ENCODE peak calls at places on chromosomes 13 and 19, in eight cellular contexts. F is nephron progenitor cell, I is hepatic stellate cell, G is WTC11, N is GM20000, K is B cell, A is GM19239, W is GM04504. Z is an unnamed sample.

GRCh38 chr13:41117859-41118258 is 14.7 kb downstream of the KBTBD6 start:
- DNase-seq in F (no peak), I (no peak), G (no peak), N (no peak), K (no peak), A (no peak), W (no peak), Z (no peak)

GRCh38 chr19:16118489-16119033 is 6.9 kb downstream of the RAB8A start:
- DNase-seq in F (no peak), I (no peak), G (no peak), N (peak; percentile 88), K (peak; percentile 93), A (peak; percentile 80), W (no peak), Z (peak; percentile 87)

GRCh38 chr13:93547886-93548285 is 321.3 kb downstream of the GPC6 start:
- DNase-seq in F (no peak), I (no peak), G (no peak), N (no peak), K (no peak), A (no peak), W (no peak), Z (no peak)

GRCh38 chr19:55670280-55671053 is 4.6 kb upstream of the EPN1 start:
- DNase-seq in F (no peak), I (no peak), G (peak; percentile 31), N (no peak), K (no peak), A (no peak), W (no peak), Z (no peak)

GRCh38 chr13:37448072-37448471 is 150.5 kb downstream of the POSTN start:
- DNase-seq in F (no peak), I (no peak), G (no peak), N (no peak), K (no peak), A (no peak), W (no peak), Z (no peak)

GRCh38 chr13:64347662-64348061 is 2882.5 kb downstream of the PCDH9 start:
- DNase-seq in F (no peak), I (no peak), G (no peak), N (no peak), K (no peak), A (no peak), W (peak; percentile 22), Z (no peak)

GRCh38 chr19:33879818-33880575 is 83.3 kb downstream of the KCTD15 start:
- DNase-seq in F (no peak), I (no peak), G (peak; percentile 24), N (no peak), K (no peak), A (no peak), W (no peak), Z (no peak)

GRCh38 chr13:111211789-111212516 is 96.8 kb downstream of the ARHGEF7 start:
- DNase-seq in F (no peak), I (peak; percentile 69), G (no peak), N (no peak), K (no peak), A (no peak), W (no peak), Z (no peak)

GRCh38 chr19:31054430-31054829 is 294.8 kb downstream of the TSHZ3 start:
- DNase-seq in F (peak; percentile 47), I (peak; percentile 52), G (peak; percentile 79), N (no peak), K (no peak), A (no peak), W (peak; percentile 26), Z (no peak)

GRCh38 chr13:102598061-102598460 is 1.3 kb downstream of the TPP2 start:
- DNase-seq in F (no peak), I (peak; percentile 19), G (no peak), N (no peak), K (no peak), A (no peak), W (no peak), Z (no peak)

GRCh38 chr19:42467437-42467760 is 24.7 kb upstream of the CXCL17 start:
- DNase-seq in F (no peak), I (no peak), G (no peak), N (no peak), K (no peak), A (no peak), W (peak; percentile 17), Z (no peak)

GRCh38 chr13:110617326-110618072 is 2.2 kb downstream of the NAXD start:
- DNase-seq in F (no peak), I (no peak), G (no peak), N (no peak), K (no peak), A (no peak), W (no peak), Z (no peak)

GRCh38 chr19:46372901-46373572 is 26.1 kb downstream of the PPP5C start:
- DNase-seq in F (no peak), I (no peak), G (peak; percentile 54), N (no peak), K (no peak), A (no peak), W (peak; percentile 33), Z (no peak)

GRCh38 chr13:98771838-98772611 is 19.6 kb upstream of the SLC15A1 start:
- DNase-seq in F (no peak), I (no peak), G (no peak), N (no peak), K (no peak), A (no peak), W (no peak), Z (no peak)

GRCh38 chr13:39451301-39451700 is 151.7 kb downstream of the LHFPL6 start:
- DNase-seq in F (no peak), I (no peak), G (no peak), N (no peak), K (no peak), A (no peak), W (peak; percentile 32), Z (no peak)

GRCh38 chr13:95603887-95604533 is 40.5 kb downstream of the DZIP1 start:
- DNase-seq in F (no peak), I (no peak), G (no peak), N (no peak), K (no peak), A (no peak), W (no peak), Z (no peak)

GRCh38 chr19:13843104-13843921 is 33.6 kb upstream of the NANOS3 start:
- DNase-seq in F (peak; percentile 56), I (no peak), G (peak; percentile 47), N (no peak), K (no peak), A (no peak), W (no peak), Z (no peak)

GRCh38 chr19:40583283-40583682 is 6.6 kb downstream of the SHKBP1 start:
- DNase-seq in F (no peak), I (no peak), G (no peak), N (no peak), K (no peak), A (no peak), W (no peak), Z (no peak)

GRCh38 chr13:74669149-74669548 is 534.9 kb upstream of the KLF12 start:
- DNase-seq in F (no peak), I (no peak), G (no peak), N (no peak), K (no peak), A (no peak), W (no peak), Z (no peak)

GRCh38 chr13:72959643-72960042 is 99.2 kb upstream of the KLF5 start:
- DNase-seq in F (no peak), I (no peak), G (no peak), N (no peak), K (no peak), A (no peak), W (no peak), Z (no peak)

GRCh38 chr13:106372199-106373160 is 163.0 kb downstream of the EFNB2 start:
- DNase-seq in F (no peak), I (no peak), G (no peak), N (no peak), K (no peak), A (no peak), W (peak; percentile 64), Z (no peak)

GRCh38 chr19:35044317-35045117 is 3.0 kb downstream of the HPN start:
- DNase-seq in F (peak; percentile 84), I (peak; percentile 78), G (peak; percentile 83), N (peak; percentile 82), K (peak; percentile 51), A (no peak), W (no peak), Z (peak; percentile 83)

GRCh38 chr19:1938071-1938470 is 2.9 kb upstream of the CSNK1G2 start:
- DNase-seq in F (no peak), I (no peak), G (no peak), N (no peak), K (no peak), A (no peak), W (no peak), Z (no peak)

GRCh38 chr13:37382156-37382555 is 216.4 kb downstream of the POSTN start:
- DNase-seq in F (no peak), I (no peak), G (no peak), N (no peak), K (no peak), A (no peak), W (no peak), Z (no peak)

GRCh38 chr19:46615966-46616365 is 8.9 kb downstream of the PTGIR start:
- DNase-seq in F (no peak), I (no peak), G (no peak), N (no peak), K (no peak), A (no peak), W (no peak), Z (no peak)

GRCh38 chr13:24168392-24168750 is 7.9 kb downstream of the SPATA13 start:
- DNase-seq in F (no peak), I (no peak), G (no peak), N (no peak), K (no peak), A (no peak), W (no peak), Z (no peak)

GRCh38 chr19:2061936-2062729 is 11.1 kb upstream of the MKNK2 start:
- DNase-seq in F (no peak), I (no peak), G (no peak), N (no peak), K (no peak), A (no peak), W (no peak), Z (no peak)

GRCh38 chr13:47564041-47564440 is 437.0 kb downstream of the SUCLA2 start:
- DNase-seq in F (peak; percentile 44), I (no peak), G (peak; percentile 60), N (no peak), K (no peak), A (no peak), W (no peak), Z (no peak)

GRCh38 chr19:47225746-47226425 is 5.1 kb downstream of the BBC3 start:
- DNase-seq in F (peak; percentile 90), I (peak; percentile 92), G (peak; percentile 84), N (peak; percentile 98), K (peak; percentile 84), A (peak; percentile 96), W (no peak), Z (peak; percentile 98)

GRCh38 chr19:5969476-5969875 is 8.5 kb downstream of the RANBP3 start:
- DNase-seq in F (no peak), I (no peak), G (no peak), N (no peak), K (no peak), A (no peak), W (no peak), Z (no peak)

GRCh38 chr13:66405908-66406802 is 824.0 kb downstream of the PCDH9 start:
- DNase-seq in F (no peak), I (peak; percentile 11), G (no peak), N (no peak), K (no peak), A (no peak), W (peak; percentile 32), Z (no peak)

GRCh38 chr13:112241288-112241687 is 134.9 kb upstream of the SPACA7 start:
- DNase-seq in F (no peak), I (no peak), G (no peak), N (no peak), K (no peak), A (no peak), W (no peak), Z (no peak)

GRCh38 chr13:109156181-109156935 is 526.9 kb downstream of the MYO16 start:
- DNase-seq in F (no peak), I (peak; percentile 55), G (no peak), N (no peak), K (no peak), A (no peak), W (peak; percentile 24), Z (no peak)

GRCh38 chr13:109785892-109786450 is 412 bp downstream of the IRS2 start:
- DNase-seq in F (no peak), I (peak; percentile 42), G (no peak), N (no peak), K (no peak), A (no peak), W (no peak), Z (no peak)